ENCODE peak calls at places on chromosomes 12 and 14, in nine cellular contexts. M, J, E, C, Q, X, R, H and T are unnamed samples. For H3K27me3, the result is how much of the 10 kb centered on the place peaks cover.

GRCh38 chr12:71439613-71440392 is at the start of gene LGR5:
- DNase-seq in M (peak), J (no peak), E (peak), C (no peak), Q (no peak), X (no peak), R (peak), H (no peak), T (no peak)

GRCh38 chr12:115355301-115355700 is 671.3 kb upstream of the TBX3 start:
- DNase-seq in M (no peak), J (no peak), E (peak), C (no peak), Q (no peak), X (no peak), R (no peak), H (no peak), T (no peak)

GRCh38 chr12:132571598-132571997 is 38.8 kb downstream of the LRCOL1 start:
- DNase-seq in M (no peak), J (no peak), E (no peak), C (no peak), Q (no peak), X (no peak), R (no peak), H (no peak), T (no peak)

GRCh38 chr12:49622501-49623141 is 740 bp upstream of the PRPF40B start:
- DNase-seq in M (peak), J (no peak), E (peak), C (peak), Q (peak), X (peak), R (no peak), H (no peak), T (peak)

GRCh38 chr12:879641-880040 is 69.9 kb downstream of the RAD52 start:
- DNase-seq in M (no peak), J (no peak), E (peak), C (no peak), Q (no peak), X (no peak), R (no peak), H (no peak), T (no peak)

GRCh38 chr12:9725471-9725870 is 7.4 kb downstream of the CLECL1 start:
- DNase-seq in M (no peak), J (no peak), E (no peak), C (no peak), Q (no peak), X (no peak), R (no peak), H (no peak), T (no peak)

GRCh38 chr12:117408161-117408791 is 46.9 kb upstream of the NOS1 start:
- DNase-seq in M (peak), J (no peak), E (peak), C (no peak), Q (peak), X (no peak), R (no peak), H (peak), T (no peak)

GRCh38 chr14:100610511-100611217 is 23.4 kb upstream of the BEGAIN start:
- DNase-seq in M (peak), J (no peak), E (peak), C (no peak), Q (no peak), X (no peak), R (no peak), H (no peak), T (no peak)

GRCh38 chr12:45725631-45726593 is 3.6 kb upstream of the ARID2 start:
- DNase-seq in M (peak), J (no peak), E (peak), C (no peak), Q (no peak), X (peak), R (no peak), H (no peak), T (peak)

GRCh38 chr12:32846053-32846452 is 50.5 kb downstream of the PKP2 start:
- DNase-seq in M (no peak), J (no peak), E (no peak), C (no peak), Q (no peak), X (no peak), R (no peak), H (no peak), T (no peak)

GRCh38 chr12:46217686-46218508 is 50.9 kb downstream of the SLC38A1 start:
- DNase-seq in M (peak), J (no peak), E (no peak), C (peak), Q (no peak), X (peak), R (no peak), H (peak), T (peak)

GRCh38 chr12:90023207-90023870 is 314.7 kb upstream of the ATP2B1 start:
- DNase-seq in M (no peak), J (no peak), E (no peak), C (no peak), Q (no peak), X (no peak), R (no peak), H (no peak), T (no peak)

GRCh38 chr14:35963209-35963608 is 137.1 kb downstream of the BRMS1L start:
- DNase-seq in M (no peak), J (no peak), E (no peak), C (no peak), Q (no peak), X (no peak), R (no peak), H (no peak), T (no peak)

GRCh38 chr12:55025508-55025907 is 5.7 kb downstream of the NEUROD4 start:
- DNase-seq in M (no peak), J (no peak), E (no peak), C (no peak), Q (no peak), X (no peak), R (no peak), H (no peak), T (no peak)

GRCh38 chr14:93035917-93036651 is 79.6 kb downstream of the ITPK1 start:
- DNase-seq in M (no peak), J (no peak), E (peak), C (peak), Q (no peak), X (no peak), R (no peak), H (no peak), T (no peak)

GRCh38 chr14:87059060-87059827 is 933.7 kb downstream of the GALC start:
- DNase-seq in M (no peak), J (no peak), E (peak), C (no peak), Q (peak), X (no peak), R (no peak), H (no peak), T (no peak)

GRCh38 chr12:56766535-56766934 is 3.4 kb downstream of the HSD17B6 start:
- DNase-seq in M (no peak), J (no peak), E (no peak), C (no peak), Q (no peak), X (no peak), R (no peak), H (no peak), T (no peak)

GRCh38 chr14:38004610-38004879 is 203.2 kb upstream of the SSTR1 start:
- DNase-seq in M (no peak), J (no peak), E (no peak), C (no peak), Q (no peak), X (no peak), R (no peak), H (no peak), T (no peak)

GRCh38 chr14:104158827-104159798 is 20.7 kb downstream of the KIF26A start:
- DNase-seq in M (no peak), J (no peak), E (no peak), C (no peak), Q (no peak), X (no peak), R (peak), H (no peak), T (no peak)

GRCh38 chr12:22246438-22246837 is 88.1 kb downstream of the ST8SIA1 start:
- DNase-seq in M (no peak), J (no peak), E (no peak), C (no peak), Q (no peak), X (no peak), R (no peak), H (no peak), T (no peak)

GRCh38 chr14:80956105-80956504 is 684 bp downstream of the TSHR start:
- DNase-seq in M (no peak), J (no peak), E (no peak), C (no peak), Q (no peak), X (no peak), R (no peak), H (no peak), T (no peak)
- H3K4me3 ChIP-seq in M (no peak), J (no peak), E (no peak), C (no peak), Q (no peak), X (no peak), R (no peak), H (no peak), T (no peak)

DNA sequence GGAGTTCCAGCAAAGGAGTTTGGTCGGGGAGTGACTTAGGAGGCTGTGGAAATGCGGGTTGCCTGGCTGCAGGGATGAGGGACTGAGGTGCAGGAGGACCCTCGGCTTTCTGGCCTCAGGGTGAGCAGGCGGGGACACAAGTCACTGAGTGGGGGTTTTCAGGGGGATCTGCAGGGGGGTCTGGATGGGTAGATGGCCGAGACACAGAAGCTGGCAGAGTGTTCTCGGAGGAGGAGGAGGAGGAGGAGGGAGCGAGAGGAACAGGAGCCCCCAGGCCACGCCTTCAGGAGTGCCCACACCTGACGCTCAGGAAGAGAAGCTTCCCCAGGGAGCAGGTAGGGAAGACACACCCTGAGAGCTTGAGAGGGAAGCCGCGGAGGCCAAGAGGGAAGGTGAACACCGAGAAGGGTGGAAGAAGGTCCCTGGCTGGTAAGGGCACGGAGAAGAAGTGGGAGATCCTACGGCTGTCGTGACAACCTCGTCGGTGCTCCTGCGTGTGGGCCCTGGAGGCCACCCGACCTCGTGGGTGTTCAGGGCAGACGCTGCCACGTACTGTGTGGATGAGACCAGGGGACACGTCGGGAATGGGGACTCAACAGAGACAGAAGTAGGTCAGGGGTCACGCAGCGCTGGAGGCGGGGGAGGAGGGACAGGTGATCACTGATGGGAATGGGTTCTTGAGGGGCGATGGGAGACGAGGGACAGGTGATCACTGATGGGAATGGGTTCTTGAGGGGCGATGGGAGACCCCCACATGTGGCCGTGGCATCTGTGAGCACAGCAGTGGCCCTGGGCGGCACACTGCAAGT is 109.4 kb downstream of the PIWIL1 start:
- DNase-seq in M (no peak), J (no peak), E (no peak), C (no peak), Q (no peak), X (no peak), R (peak), H (no peak), T (no peak)
- H3K27me3 ChIP-seq in M (under half), J (under half), E (under half), C (under half), Q (under half), X (under half), R (under half), H (under half), T (under half)

DNA sequence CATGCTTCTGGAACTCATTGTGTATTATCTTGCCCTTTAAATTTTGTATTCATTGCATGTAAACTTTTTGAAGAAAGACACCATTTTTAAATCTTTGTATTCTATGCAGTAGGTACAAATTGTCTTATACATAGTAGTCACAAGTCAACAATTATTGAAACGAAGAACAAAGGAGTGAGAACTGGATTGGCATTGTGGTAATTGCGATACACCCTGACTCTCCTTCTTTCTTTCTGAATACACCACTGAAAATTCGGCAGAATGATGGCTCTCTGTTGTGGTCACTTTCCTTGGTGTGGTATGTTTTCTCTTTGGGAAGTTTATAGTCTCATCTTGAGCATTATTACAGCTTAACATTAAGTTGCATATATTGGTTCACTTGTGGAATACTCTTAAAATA is 34.1 kb downstream of the SLC16A7 start:
- DNase-seq in M (no peak), J (no peak), E (no peak), C (no peak), Q (no peak), X (no peak), R (no peak), H (no peak), T (no peak)
- H3K4me3 ChIP-seq in M (no peak), J (no peak), E (no peak), C (no peak), Q (no peak), X (no peak), R (no peak), H (no peak), T (no peak)

GRCh38 chr12:67891566-67891965 is 97.7 kb upstream of the IFNG-AS1 start:
- DNase-seq in M (no peak), J (no peak), E (no peak), C (no peak), Q (no peak), X (no peak), R (no peak), H (no peak), T (no peak)

GRCh38 chr12:67893003-67893402 is 96.2 kb upstream of the IFNG-AS1 start:
- DNase-seq in M (no peak), J (no peak), E (no peak), C (no peak), Q (no peak), X (no peak), R (no peak), H (no peak), T (no peak)

GRCh38 chr12:67889935-67890334 is 99.3 kb upstream of the IFNG-AS1 start:
- DNase-seq in M (no peak), J (no peak), E (no peak), C (no peak), Q (no peak), X (no peak), R (no peak), H (no peak), T (no peak)

GRCh38 chr12:67892289-67892688 is 97.0 kb upstream of the IFNG-AS1 start:
- DNase-seq in M (no peak), J (no peak), E (no peak), C (no peak), Q (no peak), X (no peak), R (no peak), H (no peak), T (no peak)

GRCh38 chr12:67890726-67891125 is 98.5 kb upstream of the IFNG-AS1 start:
- DNase-seq in M (no peak), J (no peak), E (no peak), C (no peak), Q (no peak), X (no peak), R (no peak), H (no peak), T (no peak)
- H3K27me3 ChIP-seq in M (under half), J (under half), E (under half), C (under half), Q (under half), X (under half), R (under half), H (under half), T (under half)

DNA sequence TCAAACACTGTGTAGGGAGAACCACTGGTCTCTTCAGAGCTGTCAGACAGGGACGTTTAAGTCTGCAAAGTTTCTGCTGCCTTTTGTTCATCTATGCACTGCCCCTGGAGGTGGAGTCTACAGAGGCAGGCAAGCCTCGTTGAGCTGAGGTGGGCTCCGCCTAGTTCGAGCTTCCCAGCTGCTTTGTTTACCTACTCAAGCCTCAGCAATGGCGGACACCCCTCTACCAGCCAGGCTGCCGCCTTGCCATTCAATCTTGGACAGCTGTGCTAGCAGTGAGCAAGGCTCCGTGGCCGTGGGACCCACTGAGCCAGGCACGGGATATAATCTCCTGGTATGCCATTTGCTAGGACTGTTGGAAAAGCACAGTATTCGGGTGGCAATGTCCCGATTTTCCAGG is 24.6 kb upstream of the YBX3 start:
- DNase-seq in M (no peak), J (no peak), E (no peak), C (no peak), Q (no peak), X (no peak), R (no peak), H (no peak), T (no peak)
- H3K4me3 ChIP-seq in M (no peak), J (no peak), E (no peak), C (no peak), Q (no peak), X (no peak), R (no peak), H (no peak), T (no peak)

GRCh38 chr12:108236366-108236765 is 102.7 kb downstream of the CMKLR1 start:
- DNase-seq in M (no peak), J (no peak), E (no peak), C (no peak), Q (no peak), X (no peak), R (no peak), H (no peak), T (no peak)

GRCh38 chr12:108232565-108232964 is 103.5 kb downstream of the WSCD2 start:
- DNase-seq in M (no peak), J (no peak), E (no peak), C (no peak), Q (peak), X (no peak), R (no peak), H (no peak), T (no peak)

GRCh38 chr12:108234155-108234554 is 105.0 kb downstream of the CMKLR1 start:
- DNase-seq in M (no peak), J (no peak), E (peak), C (no peak), Q (no peak), X (no peak), R (no peak), H (peak), T (no peak)

GRCh38 chr12:108237272-108237671 is 101.8 kb downstream of the CMKLR1 start:
- DNase-seq in M (no peak), J (no peak), E (no peak), C (no peak), Q (no peak), X (no peak), R (no peak), H (no peak), T (no peak)

DNA sequence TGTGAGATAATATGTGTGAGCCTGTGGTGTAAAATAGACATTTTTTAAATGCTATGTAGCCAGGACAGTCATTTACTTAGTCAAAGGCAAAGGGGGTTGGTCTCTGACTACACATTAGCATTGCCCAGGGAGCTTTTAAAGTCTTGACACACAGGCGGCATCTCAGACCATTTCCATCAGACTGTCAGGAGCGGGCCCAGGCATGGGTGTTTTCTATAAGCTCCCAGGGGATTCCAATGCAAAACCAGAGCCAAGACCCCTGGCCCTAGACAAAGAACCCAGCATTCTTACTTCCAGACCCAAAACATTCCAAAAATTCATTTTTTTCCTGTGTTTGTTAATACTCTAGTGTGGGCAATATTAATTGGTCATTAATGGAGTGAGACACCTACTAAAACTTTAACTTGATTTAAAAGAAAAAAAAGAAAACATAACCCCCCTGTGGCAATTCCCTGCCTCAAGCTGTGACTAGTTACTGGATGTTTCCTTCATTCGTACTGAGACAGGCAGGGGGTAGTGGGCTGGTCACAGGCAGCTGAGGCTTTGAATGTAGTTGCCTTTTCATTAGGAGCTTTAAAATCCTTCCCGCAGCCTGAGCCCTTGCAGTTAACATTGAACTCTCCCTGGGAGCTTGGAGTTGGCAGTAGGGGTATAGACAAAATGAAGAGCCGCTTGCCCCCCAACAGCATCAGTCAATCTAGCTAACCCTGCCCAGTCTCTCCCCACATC is 103.7 kb downstream of the CMKLR1 start:
- DNase-seq in M (no peak), J (no peak), E (no peak), C (no peak), Q (no peak), X (no peak), R (no peak), H (no peak), T (no peak)
- H3K27me3 ChIP-seq in M (under half), J (under half), E (under half), C (under half), Q (under half), X (under half), R (under half), H (under half), T (under half)